ENCODE peak calls at places on chromosomes 4 and X, in six cellular contexts. T, A, D, E, V and B are unnamed samples.

GRCh38 chr4:80006935-80007744 is 65.9 kb downstream of the ANTXR2 start:
- DNase-seq in T (no peak), A (no peak), D (no peak), E (no peak), V (peak; percentile 89), B (no peak)

GRCh38 chr4:120830204-120830603 is 92.3 kb downstream of the PRDM5 start:
- DNase-seq in T (peak; percentile 63), A (no peak), D (no peak), E (peak; percentile 56), V (peak; percentile 53), B (no peak)

GRCh38 chrX:26295425-26295824 is 79.5 kb downstream of the MAGEB5 start:
- DNase-seq in T (no peak), A (no peak), D (no peak), E (no peak), V (no peak), B (no peak)

GRCh38 chr4:182449960-182450359 is 206.8 kb downstream of the TENM3 start:
- DNase-seq in T (no peak), A (no peak), D (no peak), E (no peak), V (peak; percentile 26), B (no peak)

GRCh38 chrX:29257516-29257915 is 670.3 kb downstream of the IL1RAPL1 start:
- DNase-seq in T (no peak), A (no peak), D (no peak), E (no peak), V (peak; percentile 76), B (no peak)

GRCh38 chrX:41265615-41266014 is 68.3 kb upstream of the DDX3X start:
- DNase-seq in T (no peak), A (no peak), D (no peak), E (no peak), V (peak; percentile 69), B (no peak)

GRCh38 chrX:13747836-13748235 is 13.3 kb downstream of the OFD1 start:
- DNase-seq in T (peak; percentile 61), A (no peak), D (peak; percentile 37), E (no peak), V (peak; percentile 81), B (no peak)

GRCh38 chr4:84690481-84690880 is 107.6 kb downstream of the CDS1 start:
- DNase-seq in T (no peak), A (no peak), D (no peak), E (no peak), V (no peak), B (no peak)

GRCh38 chr4:132934901-132935300 is 214.2 kb upstream of the PCDH10 start:
- DNase-seq in T (no peak), A (no peak), D (no peak), E (no peak), V (no peak), B (no peak)

GRCh38 chr4:5827108-5828004 is 65.5 kb downstream of the CRMP1 start:
- DNase-seq in T (peak; percentile 73), A (no peak), D (no peak), E (no peak), V (peak; percentile 28), B (no peak)

GRCh38 chrX:45849261-45849660 is 648.6 kb upstream of the DIPK2B start:
- DNase-seq in T (no peak), A (no peak), D (peak; percentile 57), E (no peak), V (peak; percentile 83), B (no peak)

GRCh38 chr4:108683479-108683878 is 33.1 kb downstream of the OSTC start:
- DNase-seq in T (no peak), A (peak; percentile 8), D (peak; percentile 15), E (no peak), V (peak; percentile 51), B (no peak)

GRCh38 chr4:130125468-130125867 is 1029.5 kb downstream of the C4orf33 start:
- DNase-seq in T (no peak), A (no peak), D (no peak), E (no peak), V (peak; percentile 3), B (no peak)

GRCh38 chrX:8988456-8988855 is 45.5 kb downstream of the FAM9B start:
- DNase-seq in T (peak; percentile 69), A (no peak), D (no peak), E (no peak), V (peak; percentile 74), B (no peak)

GRCh38 chrX:101759000-101759399 is 99.3 kb upstream of the ARMCX2 start:
- DNase-seq in T (peak; percentile 26), A (no peak), D (peak; percentile 24), E (peak; percentile 15), V (peak; percentile 51), B (peak; percentile 9)

GRCh38 chrX:65587616-65588526 is 53.3 kb upstream of the LAS1L start:
- DNase-seq in T (peak; percentile 94), A (no peak), D (no peak), E (peak; percentile 73), V (peak; percentile 80), B (peak; percentile 63)

GRCh38 chr4:141246243-141246642 is 25.5 kb downstream of the ZNF330 start:
- DNase-seq in T (no peak), A (no peak), D (no peak), E (no peak), V (peak; percentile 79), B (no peak)

GRCh38 chr4:107825072-107825789 is 499 bp downstream of the SGMS2 start:
- DNase-seq in T (peak; percentile 57), A (no peak), D (no peak), E (peak; percentile 25), V (peak; percentile 45), B (no peak)

GRCh38 chr4:165656829-165657467 is 216.1 kb upstream of the TLL1 start:
- DNase-seq in T (no peak), A (no peak), D (no peak), E (no peak), V (no peak), B (no peak)

GRCh38 chr4:90174622-90175023 is 47.4 kb downstream of the CCSER1 start:
- DNase-seq in T (no peak), A (no peak), D (peak; percentile 51), E (no peak), V (no peak), B (peak; percentile 30)

GRCh38 chr4:148214529-148215166 is 227.6 kb downstream of the NR3C2 start:
- DNase-seq in T (peak; percentile 74), A (no peak), D (no peak), E (peak; percentile 29), V (peak; percentile 54), B (peak; percentile 61)

GRCh38 chrX:135086197-135086854 is 34.0 kb downstream of the ETDB start:
- DNase-seq in T (no peak), A (peak; percentile 71), D (peak; percentile 63), E (no peak), V (peak; percentile 70), B (no peak)

GRCh38 chrX:130245441-130245840 is 23.3 kb downstream of the ZNF280C start:
- DNase-seq in T (no peak), A (no peak), D (no peak), E (no peak), V (peak; percentile 50), B (no peak)

GRCh38 chrX:107574054-107574683 is 54.1 kb upstream of the PRPS1 start:
- DNase-seq in T (no peak), A (no peak), D (no peak), E (no peak), V (peak; percentile 85), B (no peak)

GRCh38 chrX:81202413-81202794 is 502 bp downstream of the SH3BGRL start:
- DNase-seq in T (no peak), A (no peak), D (no peak), E (no peak), V (peak; percentile 41), B (no peak)

DNA sequence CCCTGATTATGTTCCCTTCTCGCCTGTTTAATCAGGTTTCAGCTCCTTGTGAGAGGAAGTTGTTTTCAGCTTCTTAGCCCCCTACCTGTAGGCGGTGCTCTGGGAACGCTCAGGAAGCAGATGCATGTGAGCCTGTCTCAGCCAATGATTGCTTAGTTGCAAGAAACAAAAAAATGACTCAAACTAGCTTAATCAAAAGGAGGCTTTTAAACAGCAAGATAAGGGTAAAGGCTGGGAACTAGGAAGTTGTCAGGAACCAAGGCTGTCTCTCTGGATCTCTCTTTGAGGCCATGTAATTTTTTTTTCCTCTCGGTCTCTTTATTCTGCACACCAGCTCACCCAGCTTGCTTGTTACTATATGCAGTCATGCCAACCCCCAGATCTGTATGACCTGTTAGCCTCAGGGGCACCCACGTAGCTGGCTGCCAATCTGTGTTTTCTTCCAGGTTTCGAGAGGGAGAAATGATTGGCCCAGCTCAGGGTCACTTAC is 109.1 kb downstream of the PTTG2 start:
- DNase-seq in T (peak; percentile 69), A (no peak), D (no peak), E (no peak), V (peak; percentile 79), B (peak; percentile 83)
- H3K4me1 ChIP-seq in T (peaks cover 7% of the 10 kb centered on the region), A (no peaks in the 10 kb centered on the region), D (no peaks in the 10 kb centered on the region), E (peaks cover 43% of the 10 kb centered on the region), V (no peaks in the 10 kb centered on the region), B (peaks cover 27% of the 10 kb centered on the region)

GRCh38 chr4:53592128-53592527 is 842 bp upstream of the LNX1 start:
- DNase-seq in T (no peak), A (no peak), D (no peak), E (no peak), V (peak; percentile 14), B (peak; percentile 79)
- H3K27ac ChIP-seq in T (no peak overlapping the region), A (no peak overlapping the region), D (peak overlapping the region; percentile 46), E (no peak overlapping the region), V (no peak overlapping the region), B (peak overlapping the region; percentile 84)

GRCh38 chr4:8143392-8144140 is 15.0 kb downstream of the ABLIM2 start:
- DNase-seq in T (peak; percentile 48), A (no peak), D (no peak), E (no peak), V (no peak), B (peak; percentile 67)
- H3K4me3 ChIP-seq in T (no peak overlapping the region), A (no peak overlapping the region), D (no peak overlapping the region), E (no peak overlapping the region), V (no peak overlapping the region), B (no peak overlapping the region)

GRCh38 chrX:119624417-119624816 is 18.2 kb upstream of the NKRF start:
- DNase-seq in T (no peak), A (no peak), D (no peak), E (no peak), V (no peak), B (no peak)
- H3K4me1 ChIP-seq in T (no peaks in the 10 kb centered on the region), A (peaks cover 5% of the 10 kb centered on the region), D (no peaks in the 10 kb centered on the region), E (peaks cover 8% of the 10 kb centered on the region), V (no peaks in the 10 kb centered on the region), B (no peaks in the 10 kb centered on the region)

DNA sequence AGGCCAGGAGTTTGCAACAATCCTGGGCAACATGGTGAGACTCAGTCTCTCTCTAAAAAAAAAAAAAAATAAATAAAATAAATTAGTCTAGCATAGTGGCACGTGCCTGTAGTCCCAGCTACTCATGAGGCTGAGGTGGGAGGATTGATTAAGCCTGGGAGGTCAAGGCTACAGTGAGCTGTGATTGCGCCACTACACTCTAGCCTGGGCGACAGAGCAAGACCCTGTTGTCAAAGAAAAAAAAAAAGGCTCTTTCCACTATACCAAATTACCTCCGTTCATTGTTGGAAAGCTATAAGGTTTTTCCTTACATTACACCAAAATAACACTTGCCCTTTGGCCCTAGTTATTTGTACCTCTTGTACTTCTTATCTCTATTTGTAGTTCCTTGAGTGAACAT is 9.9 kb upstream of the PRSS48 start:
- DNase-seq in T (no peak), A (no peak), D (no peak), E (no peak), V (no peak), B (no peak)
- H3K27ac ChIP-seq in T (no peak overlapping the region), A (no peak overlapping the region), D (no peak overlapping the region), E (no peak overlapping the region), V (no peak overlapping the region), B (no peak overlapping the region)

GRCh38 chrX:17591741-17592110 is 145.6 kb upstream of the SCML1 start:
- DNase-seq in T (no peak), A (no peak), D (no peak), E (no peak), V (peak; percentile 90), B (no peak)
- H3K4me3 ChIP-seq in T (no peak overlapping the region), A (no peak overlapping the region), D (no peak overlapping the region), E (no peak overlapping the region), V (peak overlapping the region; percentile 40), B (no peak overlapping the region)

GRCh38 chr4:118774321-118774720 is 61.6 kb downstream of the SEC24D start:
- DNase-seq in T (no peak), A (no peak), D (no peak), E (no peak), V (no peak), B (no peak)
- H3K4me1 ChIP-seq in T (peaks cover 6% of the 10 kb centered on the region), A (no peaks in the 10 kb centered on the region), D (peaks cover 2% of the 10 kb centered on the region), E (peaks cover 75% of the 10 kb centered on the region), V (peaks cover 8% of the 10 kb centered on the region), B (peaks cover 6% of the 10 kb centered on the region)